ENCODE peak calls at places on chromosomes 5 and 9, in seven cellular contexts. M is mucosa of descending colon, Q is tibial nerve, O is A549, X is RPMI8226, K is endothelial cell of umbilical vein, U is NCI-H1930. G is an unnamed sample.

GRCh38 chr9:111481885-111482636 is 2.1 kb downstream of the ECPAS start:
- DNase-seq in U (no peak), M (no peak), K (no peak), O (no peak), X (no peak), Q (no peak), G (peak)

GRCh38 chr9:136463578-136463977 is 19.3 kb downstream of the SEC16A start:
- DNase-seq in M (no peak), O (no peak), X (no peak), Q (no peak), U (no peak), K (no peak), G (no peak)

GRCh38 chr5:1312993-1313833 is 18.3 kb upstream of the TERT start:
- DNase-seq in O (no peak), Q (no peak), K (no peak), M (no peak), X (peak), U (no peak), G (no peak)

GRCh38 chr9:119802115-119802514 is 432.9 kb upstream of the BRINP1 start:
- DNase-seq in X (no peak), K (no peak), Q (no peak), U (no peak), M (no peak), O (no peak), G (no peak)

GRCh38 chr5:142684508-142685031 is 1.3 kb downstream of the FGF1 start:
- DNase-seq in M (no peak), Q (no peak), X (no peak), O (no peak), U (no peak), K (peak), G (no peak)

GRCh38 chr5:113271753-113272454 is 162.9 kb downstream of the TSSK1B start:
- DNase-seq in O (no peak), Q (no peak), U (no peak), M (no peak), K (peak), X (no peak), G (no peak)

GRCh38 chr5:67353500-67353931 is 156.9 kb upstream of the CD180 start:
- DNase-seq in X (peak), K (no peak), Q (no peak), O (no peak), U (peak), M (peak), G (no peak)

GRCh38 chr9:88390371-88390990 is 2.2 kb downstream of the SPIN1 start:
- DNase-seq in Q (no peak), K (no peak), U (no peak), X (no peak), O (no peak), M (no peak), G (no peak)

GRCh38 chr9:134192311-134192950 is 28.1 kb upstream of the RNU6ATAC start:
- DNase-seq in O (no peak), K (no peak), M (no peak), Q (no peak), X (no peak), U (no peak), G (no peak)

GRCh38 chr9:21580636-21581353 is 98.7 kb upstream of the IFNE start:
- DNase-seq in X (no peak), U (no peak), K (no peak), Q (no peak), M (peak), O (no peak), G (peak)

GRCh38 chr9:22169243-22169642 is 160.1 kb upstream of the CDKN2B start:
- DNase-seq in X (no peak), M (no peak), Q (no peak), K (no peak), U (no peak), O (no peak), G (no peak)